ENCODE peak calls at places on chromosomes 4 and X, in eight cellular contexts. One of them, this sample, is unnamed.

GRCh38 chr4:184250795-184251679 is 33.4 kb upstream of the ENPP6 start:
- DNase-seq in WTC11: no peak
- DNase-seq in fibroblast of the aortic adventitia: peak; percentile 59
- DNase-seq in endothelial cell: no peak
- DNase-seq in cardiac muscle cell: peak; percentile 71
- DNase-seq in foreskin fibroblast: peak; percentile 61
- DNase-seq in fibroblast of villous mesenchyme: peak; percentile 60
- DNase-seq in heart right ventricle: no peak
- DNase-seq in this sample: no peak

GRCh38 chr4:59598233-59598618 is 1601.9 kb upstream of the ADGRL3 start:
- DNase-seq in WTC11: no peak
- DNase-seq in fibroblast of the aortic adventitia: peak; percentile 1
- DNase-seq in endothelial cell: no peak
- DNase-seq in cardiac muscle cell: no peak
- DNase-seq in foreskin fibroblast: no peak
- DNase-seq in fibroblast of villous mesenchyme: no peak
- DNase-seq in heart right ventricle: no peak
- DNase-seq in this sample: no peak

GRCh38 chr4:23686169-23686903 is 203.5 kb downstream of the PPARGC1A start:
- DNase-seq in WTC11: no peak
- DNase-seq in fibroblast of the aortic adventitia: no peak
- DNase-seq in endothelial cell: no peak
- DNase-seq in cardiac muscle cell: no peak
- DNase-seq in foreskin fibroblast: no peak
- DNase-seq in fibroblast of villous mesenchyme: no peak
- DNase-seq in heart right ventricle: no peak
- DNase-seq in this sample: no peak

GRCh38 chr4:94561249-94562024 is 109.7 kb downstream of the PDLIM5 start:
- DNase-seq in WTC11: no peak
- DNase-seq in fibroblast of the aortic adventitia: peak; percentile 84
- DNase-seq in endothelial cell: no peak
- DNase-seq in cardiac muscle cell: no peak
- DNase-seq in foreskin fibroblast: peak; percentile 56
- DNase-seq in fibroblast of villous mesenchyme: peak; percentile 84
- DNase-seq in heart right ventricle: no peak
- DNase-seq in this sample: no peak

GRCh38 chr4:38788327-38788726 is 5.5 kb upstream of the TLR10 start:
- DNase-seq in WTC11: no peak
- DNase-seq in fibroblast of the aortic adventitia: peak; percentile 69
- DNase-seq in endothelial cell: no peak
- DNase-seq in cardiac muscle cell: no peak
- DNase-seq in foreskin fibroblast: peak; percentile 8
- DNase-seq in fibroblast of villous mesenchyme: no peak
- DNase-seq in heart right ventricle: no peak
- DNase-seq in this sample: no peak

GRCh38 chr4:102725229-102725628 is 35.5 kb downstream of the MANBA start:
- DNase-seq in WTC11: no peak
- DNase-seq in fibroblast of the aortic adventitia: no peak
- DNase-seq in endothelial cell: no peak
- DNase-seq in cardiac muscle cell: no peak
- DNase-seq in foreskin fibroblast: no peak
- DNase-seq in fibroblast of villous mesenchyme: no peak
- DNase-seq in heart right ventricle: no peak
- DNase-seq in this sample: no peak

GRCh38 chr4:42133006-42133405 is 19.4 kb downstream of the BEND4 start:
- DNase-seq in WTC11: no peak
- DNase-seq in fibroblast of the aortic adventitia: no peak
- DNase-seq in endothelial cell: no peak
- DNase-seq in cardiac muscle cell: no peak
- DNase-seq in foreskin fibroblast: no peak
- DNase-seq in fibroblast of villous mesenchyme: no peak
- DNase-seq in heart right ventricle: no peak
- DNase-seq in this sample: no peak

GRCh38 chr4:5753766-5754528 is 42.9 kb downstream of the EVC start:
- DNase-seq in WTC11: no peak
- DNase-seq in fibroblast of the aortic adventitia: peak; percentile 91
- DNase-seq in endothelial cell: no peak
- DNase-seq in cardiac muscle cell: no peak
- DNase-seq in foreskin fibroblast: peak; percentile 96
- DNase-seq in fibroblast of villous mesenchyme: peak; percentile 94
- DNase-seq in heart right ventricle: no peak
- DNase-seq in this sample: no peak

GRCh38 chrX:129523076-129524055 is at the start of gene SMARCA1:
- DNase-seq in WTC11: peak; percentile 39
- DNase-seq in fibroblast of the aortic adventitia: peak; percentile 63
- DNase-seq in endothelial cell: peak; percentile 40
- DNase-seq in cardiac muscle cell: peak; percentile 66
- DNase-seq in foreskin fibroblast: peak; percentile 56
- DNase-seq in fibroblast of villous mesenchyme: peak; percentile 81
- DNase-seq in heart right ventricle: peak; percentile 41
- DNase-seq in this sample: peak; percentile 35

GRCh38 chr4:4866124-4866832 is 6.8 kb downstream of the MSX1 start:
- DNase-seq in WTC11: no peak
- DNase-seq in fibroblast of the aortic adventitia: no peak
- DNase-seq in endothelial cell: peak; percentile 51
- DNase-seq in cardiac muscle cell: peak; percentile 46
- DNase-seq in foreskin fibroblast: peak; percentile 16
- DNase-seq in fibroblast of villous mesenchyme: no peak
- DNase-seq in heart right ventricle: no peak
- DNase-seq in this sample: no peak

GRCh38 chr4:86356425-86356824 is 3.4 kb downstream of the MAPK10 start:
- DNase-seq in WTC11: no peak
- DNase-seq in fibroblast of the aortic adventitia: no peak
- DNase-seq in endothelial cell: no peak
- DNase-seq in cardiac muscle cell: no peak
- DNase-seq in foreskin fibroblast: no peak
- DNase-seq in fibroblast of villous mesenchyme: no peak
- DNase-seq in heart right ventricle: no peak
- DNase-seq in this sample: no peak

GRCh38 chrX:29555465-29556091 is 659.8 kb upstream of the MAGEB2 start:
- DNase-seq in WTC11: no peak
- DNase-seq in fibroblast of the aortic adventitia: no peak
- DNase-seq in endothelial cell: no peak
- DNase-seq in cardiac muscle cell: no peak
- DNase-seq in foreskin fibroblast: no peak
- DNase-seq in fibroblast of villous mesenchyme: no peak
- DNase-seq in heart right ventricle: no peak
- DNase-seq in this sample: no peak

GRCh38 chrX:48589482-48590162 is 7.7 kb upstream of the WDR13 start:
- DNase-seq in WTC11: no peak
- DNase-seq in fibroblast of the aortic adventitia: no peak
- DNase-seq in endothelial cell: no peak
- DNase-seq in cardiac muscle cell: no peak
- DNase-seq in foreskin fibroblast: no peak
- DNase-seq in fibroblast of villous mesenchyme: no peak
- DNase-seq in heart right ventricle: no peak
- DNase-seq in this sample: no peak

GRCh38 chr4:38728651-38729141 is 54.1 kb downstream of the TLR10 start:
- DNase-seq in WTC11: peak; percentile 31
- DNase-seq in fibroblast of the aortic adventitia: no peak
- DNase-seq in endothelial cell: no peak
- DNase-seq in cardiac muscle cell: no peak
- DNase-seq in foreskin fibroblast: no peak
- DNase-seq in fibroblast of villous mesenchyme: no peak
- DNase-seq in heart right ventricle: no peak
- DNase-seq in this sample: no peak

GRCh38 chr4:32462944-32463343 is 1742.8 kb downstream of the PCDH7 start:
- DNase-seq in WTC11: peak; percentile 23
- DNase-seq in fibroblast of the aortic adventitia: peak; percentile 19
- DNase-seq in endothelial cell: peak; percentile 34
- DNase-seq in cardiac muscle cell: no peak
- DNase-seq in foreskin fibroblast: peak; percentile 54
- DNase-seq in fibroblast of villous mesenchyme: no peak
- DNase-seq in heart right ventricle: no peak
- DNase-seq in this sample: no peak

GRCh38 chr4:182142146-182143085 is 100.8 kb upstream of the TENM3 start:
- DNase-seq in WTC11: peak; percentile 71
- DNase-seq in fibroblast of the aortic adventitia: peak; percentile 26
- DNase-seq in endothelial cell: peak; percentile 47
- DNase-seq in cardiac muscle cell: peak; percentile 44
- DNase-seq in foreskin fibroblast: peak; percentile 46
- DNase-seq in fibroblast of villous mesenchyme: peak; percentile 30
- DNase-seq in heart right ventricle: no peak
- DNase-seq in this sample: no peak
- TF ChIP-seq CTCF in WTC11: no peak
- TF ChIP-seq CTCF in fibroblast of the aortic adventitia: no peak
- TF ChIP-seq CTCF in endothelial cell: no peak
- TF ChIP-seq CTCF in cardiac muscle cell: no peak
- TF ChIP-seq CTCF in foreskin fibroblast: no peak
- TF ChIP-seq CTCF in fibroblast of villous mesenchyme: no peak
- TF ChIP-seq CTCF in heart right ventricle: no peak
- TF ChIP-seq CTCF in this sample: no peak

GRCh38 chr4:2008671-2008920 is 178 bp downstream of the NELFA start:
- DNase-seq in WTC11: no peak
- DNase-seq in fibroblast of the aortic adventitia: no peak
- DNase-seq in endothelial cell: no peak
- DNase-seq in cardiac muscle cell: no peak
- DNase-seq in foreskin fibroblast: no peak
- DNase-seq in fibroblast of villous mesenchyme: no peak
- DNase-seq in heart right ventricle: no peak
- DNase-seq in this sample: no peak
- TF ChIP-seq CTCF in WTC11: no peak
- TF ChIP-seq CTCF in fibroblast of the aortic adventitia: no peak
- TF ChIP-seq CTCF in endothelial cell: no peak
- TF ChIP-seq CTCF in cardiac muscle cell: no peak
- TF ChIP-seq CTCF in foreskin fibroblast: no peak
- TF ChIP-seq CTCF in fibroblast of villous mesenchyme: no peak
- TF ChIP-seq CTCF in heart right ventricle: no peak
- TF ChIP-seq CTCF in this sample: no peak

GRCh38 chrX:106397788-106398538 is 213.8 kb upstream of the RADX start:
- DNase-seq in WTC11: no peak
- DNase-seq in fibroblast of the aortic adventitia: no peak
- DNase-seq in endothelial cell: no peak
- DNase-seq in cardiac muscle cell: peak; percentile 20
- DNase-seq in foreskin fibroblast: peak; percentile 33
- DNase-seq in fibroblast of villous mesenchyme: peak; percentile 22
- DNase-seq in heart right ventricle: no peak
- DNase-seq in this sample: no peak
- TF ChIP-seq CTCF in WTC11: no peak
- TF ChIP-seq CTCF in fibroblast of the aortic adventitia: no peak
- TF ChIP-seq CTCF in endothelial cell: no peak
- TF ChIP-seq CTCF in cardiac muscle cell: peak; percentile 21
- TF ChIP-seq CTCF in foreskin fibroblast: no peak
- TF ChIP-seq CTCF in fibroblast of villous mesenchyme: no peak
- TF ChIP-seq CTCF in heart right ventricle: peak; percentile 36
- TF ChIP-seq CTCF in this sample: no peak

GRCh38 chr4:176376032-176376614 is 56.4 kb downstream of the SPCS3 start:
- DNase-seq in WTC11: no peak
- DNase-seq in fibroblast of the aortic adventitia: peak; percentile 57
- DNase-seq in endothelial cell: no peak
- DNase-seq in cardiac muscle cell: peak; percentile 9
- DNase-seq in foreskin fibroblast: peak; percentile 39
- DNase-seq in fibroblast of villous mesenchyme: peak; percentile 26
- DNase-seq in heart right ventricle: no peak
- DNase-seq in this sample: no peak
- TF ChIP-seq CTCF in WTC11: no peak
- TF ChIP-seq CTCF in fibroblast of the aortic adventitia: peak; percentile 54
- TF ChIP-seq CTCF in endothelial cell: peak; percentile 65
- TF ChIP-seq CTCF in cardiac muscle cell: peak; percentile 50
- TF ChIP-seq CTCF in foreskin fibroblast: peak; percentile 36
- TF ChIP-seq CTCF in fibroblast of villous mesenchyme: peak; percentile 49
- TF ChIP-seq CTCF in heart right ventricle: peak; percentile 58
- TF ChIP-seq CTCF in this sample: peak; percentile 57

DNA sequence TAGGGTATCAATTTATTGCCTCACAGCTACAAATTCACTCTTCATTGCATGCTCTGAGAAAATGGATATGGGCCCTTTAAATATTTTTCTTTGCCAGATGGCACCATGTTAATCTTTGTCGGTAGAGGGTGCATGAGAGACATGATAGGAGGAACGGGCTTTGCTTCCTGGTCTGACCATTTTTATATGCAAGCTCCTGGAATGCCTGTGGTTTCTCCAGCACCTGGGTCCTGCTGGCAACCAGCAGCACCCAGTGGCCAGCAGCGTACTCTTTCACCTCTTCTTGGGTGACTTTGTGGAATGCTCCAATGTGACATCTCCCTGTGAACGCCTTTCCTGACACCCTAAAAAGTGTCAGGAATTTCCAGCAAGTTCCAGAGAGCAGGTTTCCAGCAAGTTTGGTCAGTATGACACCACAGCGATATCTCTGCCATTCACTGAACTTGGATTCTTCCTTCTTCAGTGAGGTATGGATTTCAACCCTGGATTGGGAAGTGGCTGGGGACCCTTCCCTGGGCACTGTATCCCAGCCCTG is 140.3 kb upstream of the PGRMC2 start:
- DNase-seq in WTC11: no peak
- DNase-seq in fibroblast of the aortic adventitia: peak; percentile 84
- DNase-seq in endothelial cell: no peak
- DNase-seq in cardiac muscle cell: no peak
- DNase-seq in foreskin fibroblast: peak; percentile 79
- DNase-seq in fibroblast of villous mesenchyme: peak; percentile 81
- DNase-seq in heart right ventricle: no peak
- DNase-seq in this sample: no peak
- TF ChIP-seq CTCF in WTC11: no peak
- TF ChIP-seq CTCF in fibroblast of the aortic adventitia: peak; percentile 52
- TF ChIP-seq CTCF in endothelial cell: no peak
- TF ChIP-seq CTCF in cardiac muscle cell: peak; percentile 57
- TF ChIP-seq CTCF in foreskin fibroblast: peak; percentile 47
- TF ChIP-seq CTCF in fibroblast of villous mesenchyme: peak; percentile 56
- TF ChIP-seq CTCF in heart right ventricle: peak; percentile 56
- TF ChIP-seq CTCF in this sample: peak; percentile 53

GRCh38 chr4:169398294-169398693 is 127.5 kb upstream of the SH3RF1 start:
- DNase-seq in WTC11: no peak
- DNase-seq in fibroblast of the aortic adventitia: peak; percentile 82
- DNase-seq in endothelial cell: no peak
- DNase-seq in cardiac muscle cell: no peak
- DNase-seq in foreskin fibroblast: peak; percentile 72
- DNase-seq in fibroblast of villous mesenchyme: peak; percentile 89
- DNase-seq in heart right ventricle: no peak
- DNase-seq in this sample: no peak

GRCh38 chr4:169399976-169400767 is 129.4 kb upstream of the SH3RF1 start:
- DNase-seq in WTC11: no peak
- DNase-seq in fibroblast of the aortic adventitia: no peak
- DNase-seq in endothelial cell: no peak
- DNase-seq in cardiac muscle cell: no peak
- DNase-seq in foreskin fibroblast: no peak
- DNase-seq in fibroblast of villous mesenchyme: no peak
- DNase-seq in heart right ventricle: no peak
- DNase-seq in this sample: no peak

GRCh38 chr4:169397762-169398161 is 127.0 kb upstream of the SH3RF1 start:
- DNase-seq in WTC11: no peak
- DNase-seq in fibroblast of the aortic adventitia: peak; percentile 67
- DNase-seq in endothelial cell: no peak
- DNase-seq in cardiac muscle cell: no peak
- DNase-seq in foreskin fibroblast: peak; percentile 80
- DNase-seq in fibroblast of villous mesenchyme: peak; percentile 46
- DNase-seq in heart right ventricle: no peak
- DNase-seq in this sample: no peak

GRCh38 chr4:169404959-169405358 is 134.2 kb upstream of the SH3RF1 start:
- DNase-seq in WTC11: no peak
- DNase-seq in fibroblast of the aortic adventitia: peak; percentile 87
- DNase-seq in endothelial cell: no peak
- DNase-seq in cardiac muscle cell: no peak
- DNase-seq in foreskin fibroblast: peak; percentile 70
- DNase-seq in fibroblast of villous mesenchyme: peak; percentile 35
- DNase-seq in heart right ventricle: no peak
- DNase-seq in this sample: no peak

GRCh38 chr4:169400832-169401231 is 130.1 kb upstream of the SH3RF1 start:
- DNase-seq in WTC11: no peak
- DNase-seq in fibroblast of the aortic adventitia: no peak
- DNase-seq in endothelial cell: no peak
- DNase-seq in cardiac muscle cell: no peak
- DNase-seq in foreskin fibroblast: no peak
- DNase-seq in fibroblast of villous mesenchyme: no peak
- DNase-seq in heart right ventricle: no peak
- DNase-seq in this sample: no peak
- TF ChIP-seq CTCF in WTC11: no peak
- TF ChIP-seq CTCF in fibroblast of the aortic adventitia: no peak
- TF ChIP-seq CTCF in endothelial cell: no peak
- TF ChIP-seq CTCF in cardiac muscle cell: no peak
- TF ChIP-seq CTCF in foreskin fibroblast: no peak
- TF ChIP-seq CTCF in fibroblast of villous mesenchyme: no peak
- TF ChIP-seq CTCF in heart right ventricle: no peak
- TF ChIP-seq CTCF in this sample: no peak